ENCODE peak calls at places on chromosome 11, in eight cellular contexts. N is Panc1, U is ovary, T is HCT116, D is neural progenitor cell, K is IMR-90, S is Peyer's patch, H is psoas muscle. Y is an unnamed sample.

GRCh38 chr11:111221208-111221607 is 24.3 kb upstream of the POU2AF2 start:
- DNase-seq in S (no peak), T (no peak), K (no peak), D (no peak), H (no peak), N (no peak), U (no peak), Y (no peak)

GRCh38 chr11:134358853-134359490 is 27.2 kb downstream of the GLB1L2 start:
- DNase-seq in S (peak; percentile 21), H (peak; percentile 40), T (no peak), U (peak; percentile 19), N (no peak), D (no peak), K (no peak), Y (no peak)

GRCh38 chr11:2927851-2928604 is 1.2 kb downstream of the PHLDA2 start:
- DNase-seq in U (no peak), S (peak; percentile 59), K (peak; percentile 28), T (no peak), H (peak; percentile 47), N (no peak), D (no peak), Y (no peak)

GRCh38 chr11:124825876-124826275 is 25.7 kb upstream of the MSANTD2 start:
- DNase-seq in D (no peak), K (no peak), U (no peak), N (no peak), T (no peak), H (no peak), S (no peak), Y (no peak)

GRCh38 chr11:35567737-35568465 is 42.5 kb upstream of the PAMR1 start:
- DNase-seq in S (no peak), N (no peak), K (peak; percentile 65), U (no peak), T (no peak), H (no peak), D (no peak), Y (peak; percentile 93)

GRCh38 chr11:70597751-70598377 is 199.5 kb downstream of the CTTN start:
- DNase-seq in H (peak; percentile 26), D (peak; percentile 35), U (peak; percentile 48), K (no peak), T (no peak), N (no peak), S (no peak), Y (no peak)

GRCh38 chr11:131408011-131408640 is 37.7 kb downstream of the NTM start:
- DNase-seq in D (peak; percentile 64), H (no peak), U (no peak), N (peak; percentile 20), T (no peak), K (peak; percentile 28), S (no peak), Y (no peak)

GRCh38 chr11:91947215-91947614 is 277.4 kb upstream of the FAT3 start:
- DNase-seq in H (no peak), S (no peak), N (no peak), K (peak; percentile 2), T (no peak), U (no peak), D (no peak), Y (peak; percentile 66)

GRCh38 chr11:111735262-111736116 is 30.7 kb downstream of the PPP2R1B start:
- DNase-seq in S (no peak), D (no peak), T (no peak), H (peak; percentile 85), U (peak; percentile 84), N (no peak), K (peak; percentile 99), Y (peak; percentile 96)

GRCh38 chr11:126336646-126337045 is 18.8 kb upstream of the ST3GAL4 start:
- DNase-seq in H (no peak), D (no peak), T (no peak), S (peak; percentile 23), K (no peak), N (no peak), U (peak; percentile 24), Y (no peak)

GRCh38 chr11:126338346-126339055 is 17.0 kb upstream of the ST3GAL4 start:
- DNase-seq in H (no peak), N (no peak), S (peak; percentile 31), K (no peak), D (no peak), T (no peak), U (peak; percentile 44), Y (no peak)

GRCh38 chr11:126337472-126338241 is 17.8 kb upstream of the ST3GAL4 start:
- DNase-seq in D (no peak), N (no peak), U (peak; percentile 38), K (no peak), H (no peak), T (no peak), S (peak; percentile 40), Y (no peak)

GRCh38 chr11:126336065-126336464 is 19.4 kb upstream of the ST3GAL4 start:
- DNase-seq in S (peak; percentile 24), N (no peak), H (no peak), U (peak; percentile 17), T (no peak), D (no peak), K (no peak), Y (no peak)

GRCh38 chr11:126337121-126337471 is 18.4 kb upstream of the ST3GAL4 start:
- DNase-seq in S (no peak), H (no peak), K (no peak), T (no peak), D (no peak), N (no peak), U (peak; percentile 22), Y (no peak)
- H3K4me1 ChIP-seq in S (no peaks in the 10 kb centered on the region), H (peaks cover 45% of the 10 kb centered on the region), K (peaks cover 16% of the 10 kb centered on the region), T (peaks cover 35% of the 10 kb centered on the region), D (peaks cover 24% of the 10 kb centered on the region), N (peaks cover 6% of the 10 kb centered on the region), U (peaks cover 11% of the 10 kb centered on the region), Y (peaks cover 10% of the 10 kb centered on the region)

DNA sequence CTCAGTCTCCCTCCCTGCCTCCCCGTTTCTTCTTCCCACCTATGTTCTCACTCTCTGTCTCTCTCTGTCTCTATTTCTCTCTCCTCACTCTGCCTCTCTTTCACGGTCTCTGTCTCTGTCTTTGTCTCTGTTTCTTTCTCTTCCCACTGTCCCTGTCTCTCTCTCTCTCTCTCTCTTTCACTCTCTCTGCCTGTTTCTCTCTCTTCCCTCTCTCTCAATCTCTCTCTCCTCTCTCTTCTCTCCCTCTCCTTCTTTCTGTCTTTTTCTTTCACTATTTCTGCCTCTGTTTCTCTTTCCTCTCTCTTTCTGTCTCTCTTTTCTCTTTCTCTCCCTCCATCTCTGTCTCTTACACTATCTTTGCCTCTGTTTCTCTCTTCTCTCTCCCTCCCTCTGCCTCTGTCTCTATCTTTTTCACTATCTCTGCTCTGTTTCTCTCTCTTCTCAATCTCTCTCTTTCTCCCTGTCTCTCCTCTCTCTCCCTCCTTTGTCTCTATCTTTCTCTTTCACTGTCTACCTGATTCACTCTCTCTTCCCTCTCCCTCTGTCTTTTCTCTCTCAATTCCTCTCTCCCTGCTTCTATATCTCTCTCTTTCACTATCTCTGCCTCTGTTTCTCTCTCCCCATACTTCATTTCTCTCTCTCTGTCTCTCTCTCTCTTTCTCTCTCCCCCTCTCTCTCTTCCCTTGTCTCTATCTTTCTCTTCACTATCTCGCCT is 5.4 kb downstream of the APLNR start:
- DNase-seq in S (no peak), U (no peak), N (no peak), D (no peak), K (no peak), H (no peak), T (no peak), Y (no peak)
- TF ChIP-seq CTCF in S (no peak), U (no peak), N (no peak), D (no peak), K (no peak), H (no peak), T (no peak), Y (no peak)

GRCh38 chr11:62125316-62125715 is 1.5 kb downstream of the INCENP start:
- DNase-seq in H (no peak), N (no peak), S (no peak), U (no peak), K (no peak), T (no peak), D (no peak), Y (no peak)
- H3K27ac ChIP-seq in H (no peak overlapping the region), N (peak overlapping the region; percentile 95), S (no peak overlapping the region), U (no peak overlapping the region), K (no peak overlapping the region), T (no peak overlapping the region), D (no peak overlapping the region), Y (no peak overlapping the region)

DNA sequence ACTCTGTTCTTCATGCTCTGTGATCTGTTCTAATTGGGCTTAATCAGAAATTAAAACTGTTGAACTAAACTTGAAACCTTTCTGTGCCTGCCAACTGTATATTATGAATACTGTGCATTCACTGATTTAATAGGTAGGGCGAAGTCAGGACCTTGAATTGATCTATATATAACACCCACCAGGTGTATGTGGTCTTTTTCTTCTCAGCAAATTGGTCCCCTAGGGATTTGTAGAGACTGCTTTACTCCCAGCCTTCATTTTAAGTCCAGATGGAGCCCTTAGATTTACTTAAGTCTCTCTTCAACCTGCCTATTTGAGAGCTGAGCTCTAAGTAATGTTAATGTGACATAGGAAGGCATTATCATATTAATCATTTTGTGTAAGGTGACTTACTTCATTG is 257.5 kb downstream of the TMEM135 start:
- DNase-seq in T (no peak), H (no peak), D (no peak), N (no peak), S (no peak), U (no peak), K (no peak), Y (no peak)
- H3K4me1 ChIP-seq in T (no peaks in the 10 kb centered on the region), H (peaks cover under 1% of the 10 kb centered on the region), D (peaks cover 11% of the 10 kb centered on the region), N (no peaks in the 10 kb centered on the region), S (peaks cover 3% of the 10 kb centered on the region), U (no peaks in the 10 kb centered on the region), K (no peaks in the 10 kb centered on the region), Y (no peaks in the 10 kb centered on the region)

GRCh38 chr11:1382831-1383607 is 6.7 kb upstream of the BRSK2 start:
- DNase-seq in T (peak; percentile 31), K (peak; percentile 79), N (no peak), H (peak; percentile 83), S (peak; percentile 71), D (peak; percentile 81), U (peak; percentile 80), Y (no peak)
- TF ChIP-seq CTCF in T (no peak), K (peak; percentile 14), N (no peak), H (no peak), S (no peak), D (no peak), U (no peak), Y (no peak)